ENCODE peak calls at places on chromosome 3, in eight cellular contexts. R is astrocyte, T is IMR-90, J is mesendoderm, U is HCT116, Z is fibroblast of lung, K is neural progenitor cell, Q is adipocyte. G is an unnamed sample. For H3K4me1, the result is how much of the 10 kb centered on the place peaks cover.

GRCh38 chr3:67113802-67114407 is 115.8 kb downstream of the KBTBD8 start:
- DNase-seq in Z (peak), K (peak), R (peak), T (peak), U (peak), Q (peak), J (peak), G (peak)

GRCh38 chr3:88231632-88232031 is 81.9 kb downstream of the C3orf38 start:
- DNase-seq in R (no peak), Q (no peak), K (no peak), J (no peak), U (no peak), Z (no peak), T (no peak), G (no peak)

GRCh38 chr3:60598668-60599067 is 652.6 kb downstream of the FHIT start:
- DNase-seq in J (no peak), R (no peak), U (no peak), Z (no peak), K (no peak), T (no peak), Q (peak), G (no peak)

GRCh38 chr3:122214718-122215117 is 31.2 kb downstream of the CASR start:
- DNase-seq in Z (no peak), R (no peak), Q (no peak), K (no peak), U (no peak), T (no peak), J (no peak), G (no peak)

GRCh38 chr3:132325103-132325606 is 7.9 kb downstream of the ACP3 start:
- DNase-seq in U (no peak), T (no peak), R (no peak), Q (no peak), K (no peak), Z (no peak), J (no peak), G (no peak)

GRCh38 chr3:184525337-184526157 is 36.0 kb upstream of the EPHB3 start:
- DNase-seq in Z (no peak), Q (peak), J (peak), K (peak), U (no peak), T (no peak), R (no peak), G (peak)

GRCh38 chr3:12919205-12919604 is 77.8 kb upstream of the RPL32 start:
- DNase-seq in Z (no peak), Q (no peak), T (no peak), K (no peak), R (no peak), J (no peak), U (no peak), G (no peak)

GRCh38 chr3:58045084-58045483 is 36.9 kb downstream of the FLNB start:
- DNase-seq in R (no peak), K (no peak), T (no peak), Q (no peak), J (no peak), Z (no peak), U (no peak), G (no peak)

GRCh38 chr3:108085821-108086350 is 4.9 kb downstream of the CD47 start:
- DNase-seq in T (peak), Z (peak), R (peak), U (no peak), J (no peak), Q (peak), K (no peak), G (no peak)

GRCh38 chr3:58518304-58518789 is 18.6 kb downstream of the ACOX2 start:
- DNase-seq in J (peak), Z (no peak), Q (peak), R (no peak), T (no peak), K (peak), U (no peak), G (no peak)

GRCh38 chr3:8959683-8960082 is 3.6 kb downstream of the RAD18 start:
- DNase-seq in R (no peak), T (no peak), J (no peak), U (no peak), Z (no peak), Q (no peak), K (no peak), G (no peak)

GRCh38 chr3:186221733-186222378 is 113.0 kb upstream of the ETV5 start:
- DNase-seq in K (no peak), Q (no peak), U (no peak), T (no peak), R (no peak), Z (no peak), J (no peak), G (no peak)

GRCh38 chr3:55486101-55486856 is 827 bp downstream of the WNT5A start:
- DNase-seq in K (peak), Q (peak), U (no peak), J (peak), Z (peak), T (peak), R (peak), G (no peak)

GRCh38 chr3:187456268-187456667 is 88.1 kb downstream of the RTP4 start:
- DNase-seq in R (no peak), K (no peak), Z (peak), J (no peak), T (no peak), Q (no peak), U (no peak), G (no peak)

GRCh38 chr3:168990111-168990510 is 673.4 kb downstream of the MECOM start:
- DNase-seq in T (peak), K (no peak), Z (no peak), U (no peak), R (no peak), Q (no peak), J (no peak), G (no peak)

GRCh38 chr3:151837057-151837456 is 23.1 kb downstream of the AADAC start:
- DNase-seq in R (peak), J (peak), Q (peak), K (peak), U (peak), Z (peak), T (peak), G (peak)

GRCh38 chr3:188082040-188082439 is 71.9 kb upstream of the LPP start:
- DNase-seq in J (no peak), U (no peak), Z (peak), K (no peak), R (peak), T (peak), Q (peak), G (no peak)

GRCh38 chr3:101571028-101571895 is 2.7 kb upstream of the PCNP start:
- DNase-seq in T (no peak), K (no peak), U (no peak), Z (no peak), R (no peak), Q (no peak), J (no peak), G (no peak)

GRCh38 chr3:39760325-39760724 is 49.1 kb upstream of the MYRIP start:
- DNase-seq in Z (no peak), Q (no peak), R (no peak), T (no peak), J (no peak), K (no peak), U (no peak), G (no peak)

GRCh38 chr3:22555753-22556152 is 647.4 kb upstream of the UBE2E2 start:
- DNase-seq in J (no peak), U (no peak), T (no peak), Q (no peak), R (no peak), K (no peak), Z (no peak), G (no peak)

GRCh38 chr3:69872783-69873378 is 126.7 kb upstream of the SAMMSON start:
- DNase-seq in J (no peak), U (no peak), Z (peak), K (no peak), Q (no peak), R (peak), T (peak), G (no peak)

GRCh38 chr3:31534036-31534435 is 1.3 kb downstream of the STT3B start:
- DNase-seq in Q (peak), K (no peak), R (peak), U (no peak), Z (peak), J (no peak), T (peak), G (no peak)

DNA sequence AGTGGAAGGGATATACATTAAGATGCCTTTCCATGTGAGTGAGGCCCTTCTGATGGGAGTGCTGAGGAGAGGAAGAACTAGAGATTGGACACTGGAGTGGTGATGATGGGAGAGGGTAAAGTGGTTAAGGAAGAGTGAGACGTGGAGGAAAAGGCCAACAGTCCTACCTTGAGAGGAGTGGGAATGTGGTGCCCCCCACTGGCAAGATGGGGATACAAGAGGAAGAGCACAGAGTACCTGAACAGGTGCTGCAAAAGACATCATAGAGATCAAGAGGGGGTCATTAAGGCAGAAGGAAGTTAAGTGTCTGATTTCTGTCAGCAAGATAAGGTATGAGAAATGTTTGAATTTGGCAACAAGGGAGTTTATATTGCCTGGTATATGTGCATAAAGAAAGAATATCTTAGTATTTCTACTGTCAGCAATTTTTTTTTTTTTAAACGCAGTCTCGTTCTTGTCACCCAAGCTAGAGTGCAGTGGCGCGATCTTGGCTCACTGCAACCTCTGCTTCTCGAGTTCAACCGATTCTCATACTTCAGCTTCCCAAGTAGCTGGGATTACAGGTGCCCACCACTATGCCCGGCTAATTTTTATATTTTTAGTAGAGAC is 34.0 kb downstream of the ARIH2 start:
- DNase-seq in K (peak), Z (no peak), Q (no peak), U (peak), T (no peak), J (peak), R (no peak), G (peak)
- H3K9ac ChIP-seq in K (no peak), Z (no peak), Q (no peak), U (no peak), T (no peak), J (no peak), R (no peak), G (no peak)

DNA sequence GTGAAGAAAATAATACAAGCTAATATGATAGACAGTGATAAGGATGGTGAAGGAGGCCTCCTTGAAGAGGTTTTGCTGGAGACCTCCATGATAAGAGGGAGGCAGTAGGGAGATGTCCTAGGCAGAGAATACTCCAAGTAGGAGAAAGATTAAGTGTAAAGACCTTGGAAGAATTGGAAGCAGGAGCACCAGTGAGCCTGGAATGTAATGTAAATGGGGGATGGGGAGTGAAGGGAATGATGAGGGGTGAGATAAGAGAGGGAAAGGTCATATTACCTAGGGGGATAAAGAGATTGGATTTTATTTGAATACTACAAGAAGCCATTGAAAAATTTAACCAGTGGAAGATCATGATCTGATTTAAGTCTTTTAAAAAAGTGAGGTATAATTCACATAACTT is 41.7 kb upstream of the ARL14 start:
- DNase-seq in K (no peak), U (no peak), Q (no peak), T (no peak), Z (no peak), J (peak), R (no peak), G (no peak)
- H3K4me1 ChIP-seq in K (under half), U (under half), Q (under half), T (under half), Z (under half), J (under half), R (under half), G (under half)

GRCh38 chr3:129612350-129613204 is 6.1 kb upstream of the PLXND1 start:
- DNase-seq in J (peak), Q (peak), Z (peak), R (no peak), U (no peak), T (peak), K (no peak), G (no peak)
- H3K9ac ChIP-seq in J (peak), Q (peak), Z (no peak), R (peak), U (no peak), T (no peak), K (no peak), G (peak)

GRCh38 chr3:52221141-52221562 is 4.3 kb downstream of the TLR9 start:
- DNase-seq in U (no peak), R (no peak), Z (no peak), Q (no peak), J (no peak), T (no peak), K (no peak), G (no peak)
- H3K4me1 ChIP-seq in U (under half), R (under half), Z (under half), Q (under half), J (under half), T (under half), K (under half), G (under half)

GRCh38 chr3:124565013-124565412 is 165.2 kb upstream of the UMPS start:
- DNase-seq in Z (peak), R (no peak), K (peak), J (peak), U (peak), Q (peak), T (peak), G (peak)

GRCh38 chr3:124563376-124563775 is 166.9 kb upstream of the UMPS start:
- DNase-seq in U (no peak), Q (no peak), Z (no peak), R (no peak), J (no peak), T (peak), K (no peak), G (no peak)

GRCh38 chr3:124566701-124567100 is 163.6 kb upstream of the UMPS start:
- DNase-seq in J (no peak), K (no peak), T (no peak), U (no peak), Z (no peak), R (no peak), Q (no peak), G (no peak)

GRCh38 chr3:124567168-124567567 is 163.1 kb upstream of the UMPS start:
- DNase-seq in U (no peak), Q (no peak), T (no peak), Z (no peak), J (no peak), K (no peak), R (no peak), G (no peak)

DNA sequence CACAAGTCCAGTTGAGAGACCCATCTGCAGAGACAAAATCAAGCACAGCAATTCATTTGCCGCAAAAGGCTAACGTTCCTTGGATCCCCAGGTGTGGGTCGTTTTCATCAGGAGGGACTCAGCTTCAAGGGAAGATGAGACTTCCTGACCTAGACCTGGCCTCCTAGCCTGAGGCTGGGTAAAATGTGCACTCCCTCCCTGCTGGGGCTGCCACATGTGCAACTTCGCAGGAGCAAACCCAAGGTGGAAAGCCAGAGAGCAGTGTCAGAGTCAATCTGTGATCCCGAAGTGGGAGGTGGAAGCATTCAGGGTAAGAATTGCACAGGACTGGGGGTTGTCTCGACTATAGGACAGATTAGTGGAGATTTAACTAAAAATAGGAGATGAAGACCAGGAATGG is 164.7 kb upstream of the UMPS start:
- DNase-seq in Z (no peak), T (no peak), R (no peak), Q (no peak), J (no peak), U (no peak), K (no peak), G (no peak)
- H3K9ac ChIP-seq in Z (no peak), T (no peak), R (no peak), Q (no peak), J (no peak), U (no peak), K (no peak), G (no peak)

GRCh38 chr3:127107491-127108375 is 85.2 kb upstream of the PRR23E start:
- DNase-seq in J (no peak), K (no peak), T (no peak), U (no peak), R (no peak), Q (no peak), Z (no peak), G (no peak)
- H3K4me1 ChIP-seq in J (under half), K (under half), T (under half), U (under half), R (under half), Q (under half), Z (under half), G (under half)

DNA sequence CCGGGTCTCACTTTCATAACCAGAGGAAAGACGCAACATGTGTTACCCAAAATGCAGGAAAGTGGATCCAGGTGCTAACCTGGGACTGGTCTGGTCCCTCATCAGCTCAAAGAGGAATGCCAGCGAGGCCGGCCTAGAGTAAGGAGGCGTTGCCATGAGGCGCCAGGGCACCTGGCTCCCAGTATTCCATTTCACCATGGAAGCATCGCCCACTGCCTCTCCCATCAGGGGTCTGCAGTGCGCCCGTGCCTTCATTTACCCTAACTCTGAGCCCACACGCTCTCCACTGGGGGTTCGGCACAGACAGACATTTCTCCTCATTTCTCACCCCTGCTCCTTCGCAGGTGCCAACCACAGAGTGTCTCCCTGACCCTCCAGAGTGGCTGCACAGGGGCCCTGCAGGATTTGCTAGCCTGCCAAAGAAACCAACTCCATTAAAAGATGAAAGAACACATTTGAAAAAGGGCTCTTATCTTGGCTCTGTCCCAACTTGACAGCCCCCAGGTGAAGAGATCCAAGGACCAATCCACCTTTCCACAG is 61.5 kb downstream of the ABTB1 start:
- DNase-seq in R (no peak), J (no peak), T (no peak), K (no peak), U (no peak), Z (no peak), Q (no peak), G (no peak)
- H3K9ac ChIP-seq in R (peak), J (no peak), T (no peak), K (no peak), U (no peak), Z (no peak), Q (peak), G (no peak)

GRCh38 chr3:160450846-160451245 is 1.3 kb upstream of the TRIM59 start:
- DNase-seq in J (peak), R (peak), K (no peak), T (peak), Z (peak), Q (peak), U (no peak), G (no peak)
- H3K4me1 ChIP-seq in J (under half), R (under half), K (under half), T (under half), Z (under half), Q (under half), U (under half), G (under half)

GRCh38 chr3:4421121-4421520 is 45.9 kb downstream of the SUMF1 start:
- DNase-seq in K (no peak), J (no peak), R (peak), Z (peak), Q (no peak), U (no peak), T (peak), G (no peak)
- H3K9ac ChIP-seq in K (no peak), J (no peak), R (no peak), Z (no peak), Q (no peak), U (no peak), T (no peak), G (no peak)

DNA sequence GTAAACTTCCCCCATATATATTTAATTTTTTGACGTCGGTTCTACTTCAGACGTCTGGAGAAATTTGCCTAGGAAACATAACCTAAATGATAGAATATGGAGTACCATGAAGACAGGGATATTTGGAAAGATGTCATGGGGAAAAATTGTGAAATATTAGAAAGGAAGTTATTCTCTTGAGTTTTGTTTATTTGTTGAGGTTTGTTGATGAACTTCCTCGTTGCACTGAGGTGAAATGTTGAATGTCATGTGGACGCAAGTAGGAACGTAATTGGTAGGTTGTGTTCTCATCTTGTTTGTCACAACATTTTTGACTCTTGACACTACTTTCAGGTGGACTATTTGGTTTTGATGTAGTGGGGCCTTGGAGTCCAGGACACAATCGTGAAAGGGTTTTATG is 1.3 kb downstream of the ABHD5 start:
- DNase-seq in Z (no peak), K (no peak), T (no peak), R (no peak), J (peak), U (no peak), Q (no peak), G (no peak)
- H3K4me1 ChIP-seq in Z (under half), K (under half), T (under half), R (under half), J (under half), U (under half), Q (half or more), G (under half)

G was measured in NT2/D1.